ENCODE peak calls at places on chromosomes 4 and X, in four cellular contexts. H, X, I and Z are unnamed samples. For H3K4me1, the result is how much of the 10 kb centered on the place peaks cover.

GRCh38 chr4:168773388-168774195 is 236.5 kb downstream of the CBR4 start:
- DNase-seq in H (no peak), X (no peak), I (no peak), Z (peak)

GRCh38 chr4:187046471-187046870 is 322.8 kb upstream of the FAT1 start:
- DNase-seq in H (no peak), X (no peak), I (no peak), Z (no peak)

GRCh38 chr4:74531952-74532794 is 87.2 kb downstream of the AREG start:
- DNase-seq in H (no peak), X (no peak), I (no peak), Z (peak)

GRCh38 chr4:166146806-166147540 is 273.9 kb downstream of the TLL1 start:
- DNase-seq in H (no peak), X (no peak), I (no peak), Z (no peak)

GRCh38 chrX:1292581-1293310 is 24.1 kb downstream of the CSF2RA start:
- DNase-seq in H (no peak), X (no peak), I (no peak), Z (no peak)

GRCh38 chr4:156575430-156576073 is 396.0 kb downstream of the PDGFC start:
- DNase-seq in H (no peak), X (no peak), I (peak), Z (no peak)

GRCh38 chr4:173489514-173489913 is 40.5 kb downstream of the HAND2 start:
- DNase-seq in H (no peak), X (no peak), I (no peak), Z (peak)

GRCh38 chr4:187767687-187768086 is 227.9 kb upstream of the ZFP42 start:
- DNase-seq in H (no peak), X (no peak), I (no peak), Z (no peak)

GRCh38 chr4:187258651-187259401 is 535.2 kb upstream of the FAT1 start:
- DNase-seq in H (no peak), X (no peak), I (no peak), Z (no peak)

GRCh38 chr4:108850407-108850709 is 87.5 kb upstream of the ETNPPL start:
- DNase-seq in H (no peak), X (no peak), I (no peak), Z (no peak)

GRCh38 chr4:153512952-153513500 is 46.9 kb downstream of the TMEM131L start:
- DNase-seq in H (no peak), X (no peak), I (no peak), Z (no peak)

GRCh38 chrX:104420907-104421306 is 145.1 kb upstream of the IL1RAPL2 start:
- DNase-seq in H (no peak), X (no peak), I (no peak), Z (peak)

GRCh38 chrX:150587585-150588503 is 19.4 kb downstream of the MTM1 start:
- DNase-seq in H (peak), X (no peak), I (no peak), Z (peak)

GRCh38 chr4:1628892-1629703 is 55.0 kb downstream of the FAM53A start:
- DNase-seq in H (peak), X (peak), I (peak), Z (peak)

GRCh38 chrX:10169180-10169579 is 12.4 kb downstream of the CLCN4 start:
- DNase-seq in H (no peak), X (no peak), I (no peak), Z (no peak)

GRCh38 chrX:31356501-31357263 is 284.8 kb upstream of the FTHL17 start:
- DNase-seq in H (no peak), X (no peak), I (no peak), Z (no peak)

GRCh38 chr4:24805036-24805435 is 9.7 kb downstream of the SOD3 start:
- DNase-seq in H (no peak), X (no peak), I (no peak), Z (no peak)

GRCh38 chr4:25370242-25370641 is 6.8 kb upstream of the ANAPC4 start:
- DNase-seq in H (no peak), X (no peak), I (no peak), Z (no peak)

GRCh38 chrX:78130396-78130795 is 9.1 kb downstream of the TAF9B start:
- DNase-seq in H (no peak), X (no peak), I (no peak), Z (no peak)

GRCh38 chrX:13077168-13077567 is 32.7 kb upstream of the FAM9C start:
- DNase-seq in H (peak), X (no peak), I (no peak), Z (peak)

GRCh38 chrX:663841-664240 is 33.2 kb downstream of the SHOX start:
- DNase-seq in H (no peak), X (no peak), I (no peak), Z (no peak)

GRCh38 chrX:130351567-130351966 is 11.8 kb downstream of the SLC25A14 start:
- DNase-seq in H (no peak), X (no peak), I (no peak), Z (no peak)

GRCh38 chr4:80035336-80035735 is 37.7 kb downstream of the ANTXR2 start:
- DNase-seq in H (peak), X (no peak), I (no peak), Z (no peak)

GRCh38 chrX:41333994-41334865 is at the start of gene DDX3X:
- DNase-seq in H (peak), X (peak), I (peak), Z (peak)
- H3K4me1 ChIP-seq in H (under half), X (under half), I (under half), Z (under half)

GRCh38 chrX:25196221-25196620 is 180.5 kb upstream of the ARX start:
- DNase-seq in H (no peak), X (no peak), I (no peak), Z (no peak)
- TF ChIP-seq CTCF in H (no peak), X (no peak), I (no peak), Z (no peak)

DNA sequence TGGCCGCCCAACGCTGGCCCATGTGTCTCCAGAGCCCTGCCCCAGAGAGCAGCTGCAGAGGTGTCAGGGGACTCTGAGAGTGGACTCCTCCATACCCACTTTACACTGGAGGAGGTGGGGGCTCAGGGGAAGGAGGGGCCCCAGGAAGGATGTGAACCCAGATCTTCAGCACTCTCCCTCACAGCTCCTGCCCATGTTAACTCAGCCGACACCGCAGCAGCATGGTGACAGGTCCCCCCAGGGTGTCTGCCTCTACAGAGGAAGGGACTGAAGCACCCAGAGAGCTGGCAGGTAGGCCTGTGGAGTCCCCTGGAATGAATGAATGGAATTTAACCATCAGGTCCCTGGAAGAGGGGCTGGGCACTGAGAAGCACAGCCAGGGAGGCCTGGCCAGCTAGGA is 21.7 kb downstream of the SH3BP2 start:
- DNase-seq in H (no peak), X (no peak), I (no peak), Z (no peak)
- H3K4me1 ChIP-seq in H (under half), X (under half), I (half or more), Z (under half)

DNA sequence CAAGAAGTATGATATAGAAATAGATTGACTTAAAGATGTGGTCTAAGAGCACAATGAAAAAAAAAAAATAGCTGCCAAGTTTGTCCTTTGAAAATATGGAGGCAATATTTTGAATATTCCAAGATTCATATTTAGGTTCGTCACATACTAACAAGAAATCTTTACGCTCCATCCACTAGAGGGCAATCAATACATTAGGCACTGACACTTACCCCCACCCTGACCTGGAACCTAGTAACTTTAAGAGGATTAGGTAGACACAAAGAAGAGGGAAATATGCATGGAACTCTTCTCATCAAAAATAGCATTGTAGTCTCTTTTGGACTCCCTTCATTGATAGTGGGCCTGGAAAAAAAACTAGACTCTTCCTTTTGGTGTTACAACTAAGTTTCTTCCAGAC is 1108.1 kb downstream of the PCDH19 start:
- DNase-seq in H (peak), X (no peak), I (no peak), Z (peak)
- TF ChIP-seq CTCF in H (peak), X (no peak), I (no peak), Z (peak)

DNA sequence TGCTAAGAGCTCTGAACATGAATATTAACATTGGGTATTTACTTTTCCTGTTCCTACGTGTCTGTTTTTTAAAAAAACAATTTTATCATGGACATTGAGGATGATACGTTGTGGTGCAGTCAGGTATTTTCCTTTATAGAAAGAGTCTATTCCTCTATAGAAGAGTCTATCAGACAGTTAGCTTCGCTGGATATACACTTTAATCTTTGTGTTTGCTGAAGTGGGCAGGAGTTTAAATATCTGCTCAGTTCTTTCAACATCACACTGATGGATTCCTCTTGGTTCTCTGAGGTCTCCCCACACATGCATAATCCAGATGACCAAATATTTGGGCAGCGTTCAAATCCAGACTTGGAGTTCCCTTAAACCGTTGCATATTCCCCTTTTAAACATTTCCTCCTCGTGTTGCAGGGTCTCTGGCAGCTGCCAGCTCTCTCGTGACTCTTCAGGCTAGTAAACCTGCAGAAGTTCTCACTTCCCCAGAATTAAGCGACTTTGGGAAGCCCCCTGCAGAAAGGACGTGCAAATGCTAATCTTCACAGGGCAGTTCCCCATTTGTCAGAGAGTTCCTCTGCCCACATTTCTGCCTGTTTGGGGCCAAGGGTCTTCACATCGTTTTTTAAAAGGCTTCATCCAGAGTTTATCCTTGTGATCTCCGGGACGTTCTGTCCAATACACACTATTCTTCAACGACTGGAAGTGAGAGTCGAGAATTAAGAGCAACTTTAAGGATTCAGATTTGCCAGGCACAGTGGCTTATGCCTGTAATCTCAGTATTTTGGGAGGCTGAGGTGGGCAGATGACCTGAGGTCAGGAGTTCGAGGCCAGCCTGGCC is 20.5 kb upstream of the DHRSX start:
- DNase-seq in H (no peak), X (no peak), I (no peak), Z (no peak)
- H3K4me1 ChIP-seq in H (under half), X (under half), I (under half), Z (under half)

GRCh38 chr4:99998062-99998880 is 48.2 kb upstream of the H2AZ1 start:
- DNase-seq in H (no peak), X (no peak), I (no peak), Z (peak)
- TF ChIP-seq CTCF in H (peak), X (no peak), I (peak), Z (peak)

GRCh38 chrX:40130207-40130606 is 32.4 kb upstream of the BCOR start:
- DNase-seq in H (no peak), X (no peak), I (no peak), Z (no peak)
- H3K4me1 ChIP-seq in H (under half), X (under half), I (under half), Z (under half)

GRCh38 chr4:125433453-125433852 is 118.7 kb downstream of the FAT4 start:
- DNase-seq in H (no peak), X (no peak), I (no peak), Z (peak)

GRCh38 chr4:125428832-125429231 is 114.1 kb downstream of the FAT4 start:
- DNase-seq in H (no peak), X (no peak), I (no peak), Z (no peak)

GRCh38 chr4:125434136-125434535 is 119.4 kb downstream of the FAT4 start:
- DNase-seq in H (no peak), X (no peak), I (no peak), Z (no peak)

GRCh38 chr4:125432078-125432477 is 117.3 kb downstream of the FAT4 start:
- DNase-seq in H (no peak), X (no peak), I (no peak), Z (peak)
- TF ChIP-seq CTCF in H (no peak), X (no peak), I (peak), Z (peak)

DNA sequence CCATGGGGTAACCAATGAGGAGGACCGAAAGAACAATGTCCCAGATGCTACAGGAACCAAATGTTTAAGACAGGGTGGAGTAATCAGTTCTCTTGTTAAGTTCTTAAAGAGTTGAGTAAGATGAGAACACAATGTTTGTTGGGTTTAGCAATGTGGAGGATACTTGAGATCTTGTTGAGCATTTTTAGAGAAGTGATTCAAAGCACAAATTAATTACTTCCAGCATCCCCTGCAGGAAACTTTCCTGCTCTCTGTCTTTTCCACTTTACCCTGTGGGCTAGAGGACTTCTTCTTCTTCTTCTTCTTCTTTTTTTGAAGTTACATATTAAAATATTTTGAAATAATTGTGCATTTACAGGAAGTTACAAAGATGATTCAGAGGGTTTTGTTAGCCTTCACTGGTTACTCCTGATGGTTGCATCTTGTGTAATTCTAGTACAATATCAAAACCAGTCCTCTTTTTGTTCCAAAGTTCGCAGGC is 13.4 kb downstream of the SGMS2 start:
- DNase-seq in H (no peak), X (no peak), I (no peak), Z (no peak)
- H3K4me1 ChIP-seq in H (under half), X (under half), I (under half), Z (under half)